ENCODE peak calls at places on chromosomes 4 and X, in seven cellular contexts. F is gastrocnemius medialis, A is sigmoid colon, R is ovary, V is right lobe of liver, H is lower leg skin, Z is IMR-90. N is an unnamed sample.

GRCh38 chr4:165199286-165199685 is 8.1 kb upstream of the KLHL2 start:
- DNase-seq in F (no peak), A (no peak), R (no peak), V (no peak), H (no peak), Z (no peak), N (no peak)

GRCh38 chr4:170047774-170048354 is 21.7 kb upstream of the MFAP3L start:
- DNase-seq in F (no peak), A (no peak), R (no peak), V (no peak), H (no peak), Z (peak; percentile 71), N (peak; percentile 65)

GRCh38 chr4:39353478-39354177 is 12.5 kb downstream of the RFC1 start:
- DNase-seq in F (no peak), A (no peak), R (no peak), V (no peak), H (no peak), Z (peak; percentile 39), N (peak; percentile 83)

GRCh38 chr4:186852078-186852420 is 128.4 kb upstream of the FAT1 start:
- DNase-seq in F (no peak), A (no peak), R (no peak), V (no peak), H (no peak), Z (no peak), N (no peak)

GRCh38 chr4:1333256-1333655 is 13.8 kb upstream of the UVSSA start:
- DNase-seq in F (no peak), A (no peak), R (no peak), V (no peak), H (no peak), Z (no peak), N (no peak)

GRCh38 chr4:128653514-128654420 is 155.7 kb upstream of the JADE1 start:
- DNase-seq in F (peak; percentile 31), A (peak; percentile 88), R (peak; percentile 76), V (no peak), H (no peak), Z (peak; percentile 70), N (no peak)

GRCh38 chr4:54229631-54230478 is 762 bp downstream of the PDGFRA start:
- DNase-seq in F (no peak), A (no peak), R (peak; percentile 41), V (peak; percentile 32), H (peak; percentile 87), Z (peak; percentile 69), N (no peak)

GRCh38 chrX:21225643-21226042 is 148.6 kb upstream of the CNKSR2 start:
- DNase-seq in F (no peak), A (no peak), R (no peak), V (no peak), H (no peak), Z (no peak), N (no peak)

GRCh38 chr4:188299161-188299560 is 159.9 kb downstream of the TRIML1 start:
- DNase-seq in F (no peak), A (no peak), R (no peak), V (no peak), H (no peak), Z (peak; percentile 15), N (no peak)

GRCh38 chr4:162499478-162499877 is 335.7 kb upstream of the FSTL5 start:
- DNase-seq in F (no peak), A (no peak), R (no peak), V (no peak), H (no peak), Z (no peak), N (no peak)

GRCh38 chr4:66351761-66352160 is 681.5 kb upstream of the EPHA5 start:
- DNase-seq in F (no peak), A (no peak), R (no peak), V (no peak), H (no peak), Z (no peak), N (no peak)

GRCh38 chr4:7964890-7965662 is 25.4 kb upstream of the AFAP1 start:
- DNase-seq in F (peak; percentile 65), A (peak; percentile 83), R (no peak), V (peak; percentile 38), H (peak; percentile 84), Z (peak; percentile 71), N (peak; percentile 35)

GRCh38 chr4:113145519-113146291 is 96.3 kb downstream of the ANK2 start:
- DNase-seq in F (peak; percentile 61), A (no peak), R (peak; percentile 33), V (no peak), H (no peak), Z (no peak), N (no peak)

GRCh38 chr4:7823416-7823824 is 116.2 kb downstream of the AFAP1 start:
- DNase-seq in F (peak; percentile 47), A (peak; percentile 86), R (peak; percentile 69), V (no peak), H (peak; percentile 81), Z (no peak), N (peak; percentile 66)

DNA sequence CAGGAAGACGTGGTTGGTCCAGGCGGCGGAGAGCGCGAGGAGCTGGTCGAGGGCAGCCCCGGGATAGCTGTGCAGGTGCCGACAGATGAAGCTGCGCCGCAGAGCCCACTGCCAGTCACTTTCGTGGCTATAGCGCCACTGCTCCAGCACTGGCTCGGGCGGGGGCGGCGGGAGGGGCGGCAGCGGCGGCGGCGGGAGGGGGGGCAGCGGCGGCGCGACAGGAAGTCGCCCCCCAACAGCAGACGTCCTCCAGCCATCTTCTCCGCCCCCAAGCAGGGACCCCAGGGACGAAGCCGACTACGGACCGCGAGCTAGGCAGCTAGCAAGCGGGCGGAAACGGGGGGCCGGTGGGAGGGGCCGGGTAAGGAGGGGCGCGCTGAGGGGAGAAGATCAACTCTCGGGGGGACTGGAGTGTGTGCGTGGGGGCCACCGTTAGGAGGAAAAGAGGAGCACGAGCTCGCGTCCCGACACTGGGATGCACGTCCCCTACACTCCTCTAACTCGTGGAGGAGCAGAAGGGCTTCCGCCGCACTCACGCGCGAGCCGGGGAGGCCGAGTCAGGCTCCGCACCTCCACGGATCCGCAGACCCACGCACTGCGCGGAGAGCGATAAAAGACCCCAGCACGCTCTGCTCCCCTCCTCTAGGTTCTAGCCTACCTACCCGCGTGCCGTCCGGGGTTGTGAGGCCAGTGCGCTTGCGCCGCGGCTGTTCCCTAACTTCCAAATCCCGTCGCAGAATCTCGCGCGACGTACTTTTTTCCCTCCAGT is at the start of gene NKRF:
- DNase-seq in F (peak; percentile 86), A (peak; percentile 97), R (peak; percentile 91), V (peak; percentile 91), H (peak; percentile 97), Z (peak; percentile 90), N (peak; percentile 92)
- TF ChIP-seq POLR2A in F (peak; percentile 87), A (peak; percentile 83), R (peak; percentile 85), V (peak; percentile 78), H (no peak), Z (peak; percentile 82), N (peak; percentile 78)

DNA sequence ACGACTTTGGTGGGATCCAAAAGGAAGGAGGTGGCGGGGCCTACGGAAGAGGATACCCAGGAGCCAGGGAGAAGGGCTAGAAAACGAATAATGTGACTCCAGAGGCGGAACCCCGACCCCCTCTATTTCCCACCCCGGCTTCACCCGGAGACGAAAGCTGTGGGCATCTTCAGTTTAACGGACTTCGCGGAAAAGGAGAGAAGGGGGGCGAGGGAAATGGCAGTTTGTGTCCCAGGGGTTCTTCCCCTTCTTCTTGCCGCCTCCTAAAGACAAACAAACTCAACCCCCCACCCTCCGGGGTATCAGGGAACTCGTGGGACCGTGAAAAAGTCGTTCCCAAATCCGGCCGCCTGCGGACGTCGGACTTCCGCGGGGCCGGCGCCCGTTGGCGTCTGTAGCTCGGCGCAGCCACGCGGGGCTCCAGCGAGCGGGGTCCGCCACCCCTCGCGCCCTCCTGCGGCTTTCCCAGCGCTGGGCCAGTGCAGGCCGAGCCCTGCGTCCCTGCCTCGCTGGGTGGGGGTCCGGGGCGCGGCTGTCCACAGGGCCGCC is 3.6 kb upstream of the LEF1 start:
- DNase-seq in F (no peak), A (no peak), R (no peak), V (peak; percentile 18), H (no peak), Z (no peak), N (no peak)
- TF ChIP-seq CTCF in F (no peak), A (no peak), R (no peak), V (no peak), H (no peak), Z (no peak), N (no peak)

DNA sequence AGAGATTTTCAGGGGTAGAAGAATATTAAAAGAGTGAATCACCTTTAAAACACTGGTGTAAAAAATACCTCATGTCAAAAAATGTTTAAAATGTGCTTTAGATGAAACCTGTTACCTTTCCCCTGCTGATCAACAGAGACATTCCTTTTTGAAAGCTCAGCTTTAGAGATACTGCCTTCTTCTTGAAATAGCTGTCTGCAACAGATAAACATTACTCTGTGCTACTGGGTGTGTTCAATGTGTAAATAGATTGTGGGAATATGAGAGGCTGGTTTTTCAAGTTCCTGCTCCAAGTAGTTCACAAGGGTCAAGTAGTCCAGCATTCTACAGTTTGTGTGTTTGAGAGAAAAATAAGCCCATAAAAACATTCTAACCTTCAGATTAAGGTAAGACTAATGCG is at the start of gene SYTL5:
- DNase-seq in F (no peak), A (no peak), R (no peak), V (no peak), H (no peak), Z (no peak), N (no peak)
- H3K4me3 ChIP-seq in F (no peak within 1 kb of the TSS), A (no peak within 1 kb of the TSS), R (no peak within 1 kb of the TSS), V (no peak within 1 kb of the TSS), H (no peak within 1 kb of the TSS), Z (no peak within 1 kb of the TSS), N (no peak within 1 kb of the TSS)

DNA sequence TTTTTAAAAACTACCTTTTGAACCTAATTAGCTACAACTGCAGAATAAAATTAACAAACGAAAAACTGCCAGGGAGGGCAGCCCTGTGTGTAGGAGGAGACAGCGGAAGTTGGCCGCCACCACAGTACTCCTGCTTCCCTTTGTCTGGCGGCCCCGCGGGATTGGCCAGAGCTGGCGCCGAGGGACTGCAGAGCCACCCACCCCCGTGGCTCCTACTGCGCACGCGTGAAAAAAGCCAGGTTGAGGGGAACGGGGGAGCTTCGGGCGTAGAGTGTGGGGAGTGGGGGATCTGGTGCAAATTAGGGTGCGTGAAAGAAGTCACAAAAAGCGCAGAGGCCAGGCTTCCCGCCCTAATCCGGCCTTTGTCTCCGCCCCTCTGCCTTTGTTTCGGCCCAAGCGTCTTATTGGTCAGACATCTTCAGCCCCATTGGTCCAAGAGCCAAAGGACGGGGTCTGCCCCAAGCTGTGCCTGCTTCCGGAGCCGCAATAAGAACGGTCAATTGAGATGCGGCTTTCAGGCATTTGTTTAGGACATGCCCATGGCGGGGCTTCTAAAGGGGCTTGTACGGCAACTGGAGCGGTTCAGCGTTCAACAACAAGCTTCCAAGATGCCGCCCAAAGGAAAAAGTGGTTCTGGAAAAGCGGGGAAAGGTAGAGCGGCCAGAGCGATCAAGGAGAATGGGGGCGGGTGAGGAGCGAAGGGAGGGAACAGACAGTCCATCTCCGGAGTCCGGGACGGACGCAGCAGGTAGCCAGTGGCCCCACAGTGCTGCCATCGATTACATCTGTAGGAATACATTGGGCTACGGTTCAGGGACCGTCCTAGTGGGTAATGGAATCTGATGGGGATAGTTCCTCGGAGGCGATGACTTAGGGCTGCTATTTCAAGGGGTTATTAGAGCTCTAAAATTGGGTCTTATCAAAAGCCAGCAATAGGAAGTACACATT is at the start of gene PIN4:
- DNase-seq in F (peak; percentile 93), A (peak; percentile 96), R (peak; percentile 91), V (peak; percentile 82), H (peak; percentile 96), Z (peak; percentile 97), N (peak; percentile 97)
- TF ChIP-seq POLR2A in F (peak; percentile 58), A (peak; percentile 14), R (peak; percentile 15), V (peak; percentile 27), H (no peak), Z (peak; percentile 57), N (no peak)

GRCh38 chr4:108683479-108683878 is 33.1 kb downstream of the OSTC start:
- DNase-seq in F (no peak), A (no peak), R (no peak), V (no peak), H (no peak), Z (peak; percentile 41), N (peak; percentile 51)
- TF ChIP-seq CTCF in F (peak; percentile 31), A (no peak), R (no peak), V (peak; percentile 51), H (no peak), Z (peak; percentile 37), N (no peak)